ENCODE peak calls at places on chromosomes 2 and 18, in eight cellular contexts. N is tibial nerve, T is neural crest cell, A is AG10803, J is heart right ventricle, Z is HCT116, V is Calu3, U is fibroblast of the aortic adventitia. H is an unnamed sample.

GRCh38 chr2:232549655-232550350 is 554 bp downstream of the TIGD1 start:
- DNase-seq in N (no peak), T (no peak), A (no peak), J (no peak), Z (no peak), V (no peak), U (peak), H (peak)

GRCh38 chr2:147829106-147829505 is 15.7 kb upstream of the ACVR2A start:
- DNase-seq in N (no peak), T (no peak), A (peak), J (no peak), Z (peak), V (no peak), U (peak), H (peak)

GRCh38 chr2:219287569-219288265 is 8.6 kb downstream of the DNAJB2 start:
- DNase-seq in N (no peak), T (no peak), A (no peak), J (no peak), Z (no peak), V (no peak), U (no peak), H (no peak)

GRCh38 chr2:154368148-154368547 is 330.3 kb upstream of the KCNJ3 start:
- DNase-seq in N (no peak), T (no peak), A (no peak), J (no peak), Z (no peak), V (no peak), U (no peak), H (peak)

GRCh38 chr2:237448171-237448570 is 34.2 kb upstream of the COL6A3 start:
- DNase-seq in N (no peak), T (no peak), A (no peak), J (no peak), Z (no peak), V (no peak), U (no peak), H (no peak)

GRCh38 chr2:11454824-11455223 is 11.1 kb downstream of the E2F6 start:
- DNase-seq in N (no peak), T (no peak), A (no peak), J (no peak), Z (no peak), V (no peak), U (no peak), H (no peak)

GRCh38 chr2:71282493-71282892 is 49.1 kb upstream of the ZNF638 start:
- DNase-seq in N (no peak), T (no peak), A (no peak), J (no peak), Z (no peak), V (no peak), U (no peak), H (peak)

GRCh38 chr2:10028988-10029874 is 14.1 kb upstream of the KLF11 start:
- DNase-seq in N (no peak), T (no peak), A (no peak), J (peak), Z (no peak), V (peak), U (no peak), H (no peak)

GRCh38 chr2:180219471-180219870 is 212.4 kb upstream of the CWC22 start:
- DNase-seq in N (no peak), T (no peak), A (peak), J (no peak), Z (no peak), V (no peak), U (peak), H (peak)

GRCh38 chr18:52716926-52717325 is 376.9 kb downstream of the DCC start:
- DNase-seq in N (peak), T (peak), A (peak), J (peak), Z (no peak), V (no peak), U (no peak), H (peak)

GRCh38 chr2:205712508-205712907 is 30.2 kb downstream of the NRP2 start:
- DNase-seq in N (no peak), T (no peak), A (peak), J (no peak), Z (no peak), V (no peak), U (peak), H (peak)

GRCh38 chr18:4658804-4659203 is 203.7 kb upstream of the DLGAP1 start:
- DNase-seq in N (no peak), T (no peak), A (no peak), J (no peak), Z (no peak), V (no peak), U (no peak), H (no peak)

GRCh38 chr2:113370478-113371091 is 66.9 kb upstream of the ZNG1B start:
- DNase-seq in N (peak), T (peak), A (peak), J (peak), Z (peak), V (peak), U (peak), H (peak)

GRCh38 chr2:85066874-85067351 is 66.3 kb upstream of the TCF7L1 start:
- DNase-seq in N (peak), T (peak), A (peak), J (peak), Z (peak), V (peak), U (peak), H (peak)

GRCh38 chr18:67400502-67401117 is 115.9 kb downstream of the DSEL start:
- DNase-seq in N (no peak), T (no peak), A (no peak), J (no peak), Z (no peak), V (no peak), U (peak), H (peak)

GRCh38 chr2:222950886-222951285 is 90.0 kb downstream of the ACSL3 start:
- DNase-seq in N (no peak), T (no peak), A (peak), J (no peak), Z (no peak), V (no peak), U (peak), H (peak)

GRCh38 chr2:23649819-23650218 is 264.8 kb downstream of the KLHL29 start:
- DNase-seq in N (no peak), T (no peak), A (no peak), J (peak), Z (no peak), V (no peak), U (no peak), H (peak)

GRCh38 chr2:40148344-40148743 is 303.5 kb downstream of the SLC8A1 start:
- DNase-seq in N (no peak), T (no peak), A (no peak), J (no peak), Z (no peak), V (no peak), U (no peak), H (no peak)

GRCh38 chr2:222024934-222025890 is 273.6 kb downstream of the PAX3 start:
- DNase-seq in N (no peak), T (peak), A (peak), J (no peak), Z (peak), V (peak), U (peak), H (peak)

GRCh38 chr18:79523221-79523737 is 127.5 kb downstream of the NFATC1 start:
- DNase-seq in N (no peak), T (no peak), A (no peak), J (no peak), Z (no peak), V (no peak), U (no peak), H (no peak)

GRCh38 chr2:149021271-149021719 is 17.2 kb upstream of the LYPD6B start:
- DNase-seq in N (no peak), T (no peak), A (no peak), J (no peak), Z (no peak), V (no peak), U (no peak), H (no peak)

GRCh38 chr2:216522892-216523502 is 24.4 kb downstream of the RPL37A start:
- DNase-seq in N (no peak), T (no peak), A (no peak), J (no peak), Z (no peak), V (no peak), U (no peak), H (no peak)

GRCh38 chr2:181421464-181421863 is 35.7 kb upstream of the ITGA4 start:
- DNase-seq in N (no peak), T (no peak), A (no peak), J (no peak), Z (no peak), V (no peak), U (no peak), H (no peak)

DNA sequence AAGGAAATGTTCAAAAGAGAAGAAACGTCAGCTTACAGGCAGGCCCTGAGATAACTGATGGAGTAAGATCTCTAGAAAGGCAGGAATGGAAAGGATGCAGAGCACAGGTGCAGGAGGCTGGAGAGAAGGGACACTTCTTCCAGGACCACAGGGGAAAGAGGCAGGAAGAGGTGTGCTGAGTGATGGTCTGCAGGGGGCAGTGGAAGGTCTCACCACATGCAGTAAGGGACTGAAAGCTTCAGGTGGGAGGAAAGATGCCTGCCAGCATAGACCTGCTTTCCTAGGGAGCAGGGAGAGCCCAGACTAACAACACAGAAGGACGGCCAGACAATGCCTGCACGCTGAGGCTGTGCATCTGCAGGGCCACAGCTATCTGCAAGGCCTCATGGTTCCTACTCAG is 156.8 kb downstream of the L3MBTL4 start:
- DNase-seq in N (no peak), T (no peak), A (no peak), J (no peak), Z (no peak), V (no peak), U (no peak), H (no peak)
- TF ChIP-seq CTCF in N (no peak), T (no peak), A (no peak), J (no peak), Z (no peak), V (no peak), U (no peak), H (no peak)

GRCh38 chr2:230716588-230716987 is 3.9 kb downstream of the CAB39 start:
- DNase-seq in N (no peak), T (no peak), A (no peak), J (no peak), Z (no peak), V (no peak), U (no peak), H (no peak)

GRCh38 chr2:230715201-230715600 is 2.6 kb downstream of the CAB39 start:
- DNase-seq in N (no peak), T (no peak), A (peak), J (no peak), Z (no peak), V (no peak), U (peak), H (peak)

GRCh38 chr2:230712443-230713330 is at the start of gene CAB39:
- DNase-seq in N (peak), T (peak), A (peak), J (peak), Z (peak), V (peak), U (peak), H (peak)

GRCh38 chr2:230713331-230714121 is 884 bp downstream of the CAB39 start:
- DNase-seq in N (no peak), T (peak), A (peak), J (peak), Z (no peak), V (peak), U (peak), H (no peak)

DNA sequence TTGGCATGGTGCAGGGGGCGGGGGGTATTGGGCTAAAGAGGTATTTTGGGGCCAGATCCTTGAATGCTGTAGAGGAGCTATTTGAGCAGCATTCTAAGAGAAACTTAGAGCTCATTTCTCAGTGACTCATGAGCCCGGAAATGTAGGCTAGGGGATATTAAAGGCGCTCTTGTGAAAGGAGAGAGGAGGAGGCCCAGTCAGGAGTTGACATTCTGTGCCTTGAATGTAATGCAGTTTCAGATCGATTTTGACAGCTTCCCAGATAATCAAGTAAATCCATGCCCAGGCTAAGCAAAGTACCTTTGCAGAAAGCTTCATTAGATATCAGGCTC is 1.4 kb downstream of the CAB39 start:
- DNase-seq in N (no peak), T (no peak), A (peak), J (no peak), Z (no peak), V (peak), U (peak), H (peak)
- TF ChIP-seq CTCF in N (no peak), T (no peak), A (no peak), J (no peak), Z (no peak), V (no peak), U (no peak), H (no peak)

GRCh38 chr2:43075054-43075593 is 151.3 kb downstream of the ZFP36L2 start:
- DNase-seq in N (peak), T (no peak), A (peak), J (peak), Z (no peak), V (peak), U (peak), H (peak)
- TF ChIP-seq CTCF in N (no peak), T (no peak), A (peak), J (peak), Z (no peak), V (no peak), U (peak), H (peak)

GRCh38 chr18:36583155-36583745 is 245.6 kb downstream of the TPGS2 start:
- DNase-seq in N (no peak), T (peak), A (no peak), J (no peak), Z (no peak), V (no peak), U (no peak), H (no peak)
- TF ChIP-seq CTCF in N (no peak), T (no peak), A (no peak), J (no peak), Z (no peak), V (no peak), U (no peak), H (no peak)

DNA sequence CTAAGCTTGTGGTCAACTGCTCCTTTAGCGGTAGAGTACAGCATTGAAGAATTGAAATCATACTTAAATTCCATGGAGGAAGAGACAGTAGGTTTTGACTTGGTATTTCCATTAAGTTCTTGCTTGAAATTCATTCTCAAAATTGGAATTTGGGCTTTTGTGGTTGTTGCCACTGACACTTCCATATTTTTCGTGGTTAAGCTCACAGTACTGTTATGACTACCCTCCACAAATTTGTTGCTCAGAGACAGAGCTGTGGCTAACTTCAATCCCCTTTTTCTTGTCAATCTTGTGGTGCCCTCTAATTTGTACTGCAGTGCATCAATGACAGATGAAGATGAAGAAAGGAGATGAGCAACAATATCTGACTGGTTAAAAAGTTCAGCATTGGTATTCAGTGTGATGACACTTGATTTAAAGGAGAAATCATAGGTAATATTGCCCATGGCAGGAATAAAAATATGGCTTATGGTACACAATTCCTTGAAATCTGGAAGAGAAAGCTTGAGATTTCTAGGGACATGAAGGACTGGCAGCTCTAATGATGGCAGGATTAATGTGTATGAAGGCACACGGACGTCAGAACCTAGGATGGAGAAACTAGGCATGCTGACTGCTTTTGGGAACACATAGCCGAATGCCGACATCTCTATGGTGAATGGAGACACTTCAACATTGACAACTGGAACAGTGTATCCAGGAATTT is 37.3 kb downstream of the APOB start:
- DNase-seq in N (no peak), T (no peak), A (no peak), J (no peak), Z (no peak), V (no peak), U (no peak), H (no peak)
- TF ChIP-seq CTCF in N (no peak), T (no peak), A (no peak), J (no peak), Z (no peak), V (no peak), U (no peak), H (no peak)

GRCh38 chr2:163565192-163565591 is 170.6 kb downstream of the FIGN start:
- DNase-seq in N (no peak), T (no peak), A (no peak), J (no peak), Z (no peak), V (no peak), U (no peak), H (peak)
- TF ChIP-seq CTCF in N (no peak), T (no peak), A (no peak), J (no peak), Z (no peak), V (no peak), U (no peak), H (no peak)

GRCh38 chr2:108983610-108984009 is 5.4 kb downstream of the EDAR start:
- DNase-seq in N (no peak), T (no peak), A (no peak), J (no peak), Z (no peak), V (no peak), U (no peak), H (no peak)

GRCh38 chr2:108988796-108989713 is at the start of gene EDAR:
- DNase-seq in N (no peak), T (peak), A (no peak), J (peak), Z (peak), V (peak), U (no peak), H (peak)

GRCh38 chr2:108988076-108988795 is 784 bp downstream of the EDAR start:
- DNase-seq in N (no peak), T (no peak), A (no peak), J (no peak), Z (no peak), V (no peak), U (no peak), H (no peak)

GRCh38 chr2:108982259-108982679 is 6.8 kb downstream of the EDAR start:
- DNase-seq in N (no peak), T (no peak), A (no peak), J (no peak), Z (no peak), V (no peak), U (no peak), H (no peak)

GRCh38 chr2:108987111-108987510 is 1.9 kb downstream of the EDAR start:
- DNase-seq in N (no peak), T (no peak), A (no peak), J (no peak), Z (no peak), V (no peak), U (no peak), H (no peak)
- TF ChIP-seq CTCF in N (no peak), T (no peak), A (no peak), J (no peak), Z (no peak), V (no peak), U (no peak), H (no peak)

GRCh38 chr2:105917688-105918087 is 173.0 kb downstream of the NCK2 start:
- DNase-seq in N (no peak), T (no peak), A (no peak), J (no peak), Z (no peak), V (no peak), U (no peak), H (no peak)

GRCh38 chr2:105919191-105919811 is 174.6 kb downstream of the NCK2 start:
- DNase-seq in N (peak), T (peak), A (no peak), J (peak), Z (peak), V (peak), U (no peak), H (no peak)

GRCh38 chr2:105917216-105917615 is 172.5 kb downstream of the NCK2 start:
- DNase-seq in N (no peak), T (no peak), A (no peak), J (no peak), Z (no peak), V (no peak), U (no peak), H (no peak)

GRCh38 chr2:105924271-105924670 is 179.6 kb downstream of the NCK2 start:
- DNase-seq in N (no peak), T (no peak), A (no peak), J (no peak), Z (no peak), V (no peak), U (no peak), H (no peak)

GRCh38 chr2:105919826-105920225 is 175.1 kb downstream of the NCK2 start:
- DNase-seq in N (no peak), T (peak), A (peak), J (no peak), Z (peak), V (peak), U (peak), H (peak)
- TF ChIP-seq CTCF in N (no peak), T (peak), A (peak), J (peak), Z (peak), V (peak), U (peak), H (peak)

GRCh38 chr18:10518595-10519273 is 7.1 kb upstream of the NAPG start:
- DNase-seq in N (peak), T (peak), A (peak), J (peak), Z (no peak), V (no peak), U (peak), H (peak)
- TF ChIP-seq CTCF in N (peak), T (peak), A (peak), J (peak), Z (no peak), V (no peak), U (peak), H (peak)

DNA sequence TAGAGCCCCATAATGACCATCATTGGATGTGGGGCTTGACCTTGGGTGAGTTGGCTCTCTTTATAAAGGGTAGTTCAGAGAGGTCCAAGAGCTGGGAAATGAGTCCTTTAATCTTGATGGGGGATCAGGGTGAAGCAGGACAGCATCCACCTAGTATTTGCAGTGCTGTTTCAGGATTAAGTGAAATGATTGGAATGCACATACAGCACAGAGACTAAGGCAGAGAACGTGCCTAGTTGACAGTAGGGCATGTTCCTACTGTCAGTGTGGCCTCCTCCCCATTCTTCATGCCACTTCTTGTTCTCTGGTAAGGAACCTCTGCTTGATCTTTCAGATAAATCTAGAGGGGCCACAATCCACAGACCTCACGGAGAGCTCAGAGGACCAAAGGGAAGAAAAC is 78.9 kb downstream of the TRIM43 start:
- DNase-seq in N (no peak), T (no peak), A (peak), J (no peak), Z (no peak), V (no peak), U (no peak), H (no peak)
- TF ChIP-seq CTCF in N (no peak), T (no peak), A (no peak), J (no peak), Z (no peak), V (no peak), U (no peak), H (no peak)

H was measured in fibroblast of mammary gland.